ENCODE peak calls at places on chromosome 19, in four cellular contexts. C, X, H and L are unnamed samples.

GRCh38 chr19:43673702-43674629 is 4.0 kb upstream of the PLAUR start:
- ATAC-seq in X (no peak), H (peak), C (no peak), L (no peak)

GRCh38 chr19:33638167-33639033 is 16.6 kb downstream of the CHST8 start:
- ATAC-seq in H (no peak), X (no peak), C (no peak), L (no peak)

GRCh38 chr19:48237057-48237456 is 18.7 kb downstream of the CARD8 start:
- ATAC-seq in X (no peak), C (no peak), H (no peak), L (no peak)

GRCh38 chr19:47541507-47541906 is 26.6 kb upstream of the NAPA start:
- ATAC-seq in C (peak), H (peak), X (no peak), L (peak)

GRCh38 chr19:2524840-2525723 is 49.2 kb downstream of the GADD45B start:
- ATAC-seq in C (no peak), H (peak), X (peak), L (no peak)

GRCh38 chr19:2912306-2912705 is 11.6 kb downstream of the ZNF57 start:
- ATAC-seq in H (no peak), C (peak), X (no peak), L (peak)

GRCh38 chr19:41089955-41090354 is 1.7 kb downstream of the CYP2A13 start:
- ATAC-seq in X (no peak), H (no peak), C (no peak), L (no peak)

GRCh38 chr19:23992348-23992747 is 77.7 kb downstream of the ZNF726 start:
- ATAC-seq in C (peak), H (no peak), X (no peak), L (peak)

GRCh38 chr19:2274937-2275535 is 6.9 kb downstream of the PEAK3 start:
- ATAC-seq in C (no peak), X (peak), H (peak), L (no peak)

GRCh38 chr19:2042485-2043268 is 8.4 kb downstream of the MKNK2 start:
- ATAC-seq in C (no peak), X (peak), H (peak), L (peak)

GRCh38 chr19:28468701-28469459 is 744.1 kb downstream of the UQCRFS1 start:
- ATAC-seq in C (peak), H (peak), X (no peak), L (peak)

GRCh38 chr19:22901431-22902130 is 69.5 kb downstream of the ZNF723 start:
- ATAC-seq in X (no peak), H (no peak), C (no peak), L (no peak)

GRCh38 chr19:46017095-46017429 is 5.8 kb downstream of the PGLYRP1 start:
- ATAC-seq in H (no peak), X (peak), C (no peak), L (no peak)

GRCh38 chr19:54324071-54324470 is 11.1 kb upstream of the LILRA5 start:
- ATAC-seq in C (no peak), H (no peak), X (no peak), L (no peak)

GRCh38 chr19:18668252-18668631 is 15.2 kb upstream of the CRTC1 start:
- ATAC-seq in X (no peak), H (no peak), C (no peak), L (no peak)

GRCh38 chr19:1856698-1857603 is 6.4 kb downstream of the KLF16 start:
- ATAC-seq in H (peak), X (peak), C (peak), L (peak)

GRCh38 chr19:4186087-4186993 is 3.9 kb downstream of the ANKRD24 start:
- ATAC-seq in H (peak), C (peak), X (peak), L (peak)

GRCh38 chr19:17575871-17576757 is 20.7 kb downstream of the COLGALT1 start:
- ATAC-seq in H (peak), X (no peak), C (no peak), L (no peak)

GRCh38 chr19:58520257-58520599 is 618 bp upstream of the ZBTB45 start:
- ATAC-seq in X (no peak), C (no peak), H (no peak), L (no peak)

GRCh38 chr19:955803-956746 is 28.1 kb upstream of the WDR18 start:
- ATAC-seq in C (no peak), X (no peak), H (peak), L (no peak)

GRCh38 chr19:39372047-39372802 is 18.7 kb downstream of the PAF1 start:
- ATAC-seq in X (peak), H (peak), C (no peak), L (no peak)